ENCODE peak calls at places on chromosomes 12 and 14, in seven cellular contexts. One of them, this sample, is unnamed. For H3K4me1, the result is how much of the 10 kb centered on the place peaks cover.

GRCh38 chr12:164207-164606 is 49.8 kb downstream of the SLC6A12 start:
- DNase-seq in CD8-positive, alpha-beta T cell: no peak
- DNase-seq in mesenchymal stem cell: no peak
- DNase-seq in prostate gland: no peak
- DNase-seq in right atrium auricular region: no peak
- DNase-seq in Panc1: no peak
- DNase-seq in cardiac muscle cell: no peak
- DNase-seq in this sample: peak

GRCh38 chr12:93650626-93651025 is 26.5 kb upstream of the CRADD start:
- DNase-seq in CD8-positive, alpha-beta T cell: no peak
- DNase-seq in prostate gland: no peak
- DNase-seq in right atrium auricular region: no peak
- DNase-seq in mesenchymal stem cell: no peak
- DNase-seq in Panc1: no peak
- DNase-seq in cardiac muscle cell: no peak
- DNase-seq in this sample: no peak

GRCh38 chr14:92846162-92846897 is 52.2 kb downstream of the GOLGA5 start:
- DNase-seq in cardiac muscle cell: peak
- DNase-seq in CD8-positive, alpha-beta T cell: no peak
- DNase-seq in prostate gland: no peak
- DNase-seq in right atrium auricular region: no peak
- DNase-seq in mesenchymal stem cell: peak
- DNase-seq in Panc1: no peak
- DNase-seq in this sample: peak

GRCh38 chr14:79701371-79701770 is 509.9 kb downstream of the DIO2 start:
- DNase-seq in right atrium auricular region: no peak
- DNase-seq in CD8-positive, alpha-beta T cell: no peak
- DNase-seq in cardiac muscle cell: no peak
- DNase-seq in Panc1: no peak
- DNase-seq in mesenchymal stem cell: no peak
- DNase-seq in prostate gland: no peak
- DNase-seq in this sample: no peak

GRCh38 chr14:72495668-72496067 is 398.2 kb downstream of the DPF3 start:
- DNase-seq in right atrium auricular region: peak
- DNase-seq in cardiac muscle cell: peak
- DNase-seq in prostate gland: no peak
- DNase-seq in mesenchymal stem cell: peak
- DNase-seq in CD8-positive, alpha-beta T cell: no peak
- DNase-seq in Panc1: no peak
- DNase-seq in this sample: no peak

GRCh38 chr12:28987538-28988383 is 161.3 kb upstream of the FAR2 start:
- DNase-seq in prostate gland: no peak
- DNase-seq in mesenchymal stem cell: no peak
- DNase-seq in cardiac muscle cell: peak
- DNase-seq in right atrium auricular region: no peak
- DNase-seq in CD8-positive, alpha-beta T cell: no peak
- DNase-seq in Panc1: no peak
- DNase-seq in this sample: peak

GRCh38 chr12:132559652-132560420 is 50.5 kb downstream of the LRCOL1 start:
- DNase-seq in right atrium auricular region: no peak
- DNase-seq in mesenchymal stem cell: peak
- DNase-seq in cardiac muscle cell: peak
- DNase-seq in prostate gland: peak
- DNase-seq in CD8-positive, alpha-beta T cell: no peak
- DNase-seq in Panc1: no peak
- DNase-seq in this sample: peak

GRCh38 chr14:24145700-24146621 is at the start of gene PSME2:
- DNase-seq in prostate gland: no peak
- DNase-seq in right atrium auricular region: no peak
- DNase-seq in mesenchymal stem cell: peak
- DNase-seq in cardiac muscle cell: peak
- DNase-seq in CD8-positive, alpha-beta T cell: no peak
- DNase-seq in Panc1: no peak
- DNase-seq in this sample: no peak

GRCh38 chr14:66403183-66403582 is 83.0 kb upstream of the CCDC196 start:
- DNase-seq in mesenchymal stem cell: peak
- DNase-seq in Panc1: peak
- DNase-seq in right atrium auricular region: no peak
- DNase-seq in prostate gland: no peak
- DNase-seq in CD8-positive, alpha-beta T cell: no peak
- DNase-seq in cardiac muscle cell: peak
- DNase-seq in this sample: peak

GRCh38 chr12:28172434-28173030 is 17.7 kb upstream of the CCDC91 start:
- DNase-seq in prostate gland: no peak
- DNase-seq in cardiac muscle cell: peak
- DNase-seq in Panc1: peak
- DNase-seq in CD8-positive, alpha-beta T cell: no peak
- DNase-seq in mesenchymal stem cell: peak
- DNase-seq in right atrium auricular region: no peak
- DNase-seq in this sample: peak

GRCh38 chr12:71727958-71728357 is 26.7 kb upstream of the RAB21 start:
- DNase-seq in Panc1: no peak
- DNase-seq in cardiac muscle cell: no peak
- DNase-seq in prostate gland: no peak
- DNase-seq in CD8-positive, alpha-beta T cell: no peak
- DNase-seq in right atrium auricular region: no peak
- DNase-seq in mesenchymal stem cell: no peak
- DNase-seq in this sample: no peak

GRCh38 chr14:71491925-71492324 is 440.3 kb upstream of the RGS6 start:
- DNase-seq in cardiac muscle cell: peak
- DNase-seq in mesenchymal stem cell: peak
- DNase-seq in right atrium auricular region: no peak
- DNase-seq in CD8-positive, alpha-beta T cell: no peak
- DNase-seq in Panc1: no peak
- DNase-seq in prostate gland: no peak
- DNase-seq in this sample: no peak

GRCh38 chr14:94144765-94145164 is 15.4 kb upstream of the IFI27L2 start:
- DNase-seq in Panc1: no peak
- DNase-seq in cardiac muscle cell: no peak
- DNase-seq in CD8-positive, alpha-beta T cell: no peak
- DNase-seq in right atrium auricular region: peak
- DNase-seq in mesenchymal stem cell: no peak
- DNase-seq in prostate gland: no peak
- DNase-seq in this sample: no peak

GRCh38 chr14:21264025-21264801 is 5.0 kb downstream of the HNRNPC start:
- DNase-seq in CD8-positive, alpha-beta T cell: no peak
- DNase-seq in cardiac muscle cell: peak
- DNase-seq in mesenchymal stem cell: peak
- DNase-seq in prostate gland: no peak
- DNase-seq in right atrium auricular region: no peak
- DNase-seq in Panc1: no peak
- DNase-seq in this sample: no peak

GRCh38 chr12:78787576-78787975 is 77.0 kb upstream of the SYT1 start:
- DNase-seq in cardiac muscle cell: peak
- DNase-seq in CD8-positive, alpha-beta T cell: no peak
- DNase-seq in prostate gland: no peak
- DNase-seq in mesenchymal stem cell: no peak
- DNase-seq in right atrium auricular region: no peak
- DNase-seq in Panc1: no peak
- DNase-seq in this sample: no peak

GRCh38 chr12:22626429-22626828 is 1.5 kb downstream of the ETNK1 start:
- DNase-seq in Panc1: no peak
- DNase-seq in right atrium auricular region: no peak
- DNase-seq in prostate gland: peak
- DNase-seq in cardiac muscle cell: peak
- DNase-seq in mesenchymal stem cell: peak
- DNase-seq in CD8-positive, alpha-beta T cell: no peak
- DNase-seq in this sample: peak

DNA sequence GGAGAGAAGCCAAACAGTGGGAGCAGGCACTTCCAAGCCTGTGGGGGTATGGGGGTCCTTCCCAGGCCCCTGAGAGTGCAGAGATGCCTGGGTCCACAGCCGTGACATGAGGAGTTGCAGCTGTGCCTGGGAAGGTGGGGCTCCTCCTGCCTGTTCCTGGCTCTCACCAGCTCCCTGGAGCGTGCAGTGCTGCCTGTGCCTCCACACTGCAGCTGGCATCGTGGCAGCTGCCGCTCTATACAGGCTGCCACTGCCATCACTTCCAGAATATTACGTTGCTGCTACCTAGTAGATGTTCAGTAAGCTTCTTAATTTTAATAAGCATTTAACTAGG is 223.7 kb downstream of the KCNC2 start:
- DNase-seq in CD8-positive, alpha-beta T cell: no peak
- DNase-seq in mesenchymal stem cell: no peak
- DNase-seq in cardiac muscle cell: no peak
- DNase-seq in Panc1: no peak
- DNase-seq in right atrium auricular region: no peak
- DNase-seq in prostate gland: no peak
- DNase-seq in this sample: no peak
- H3K4me1 ChIP-seq in CD8-positive, alpha-beta T cell: under half
- H3K4me1 ChIP-seq in mesenchymal stem cell: under half
- H3K4me1 ChIP-seq in cardiac muscle cell: under half
- H3K4me1 ChIP-seq in Panc1: under half
- H3K4me1 ChIP-seq in right atrium auricular region: under half
- H3K4me1 ChIP-seq in prostate gland: under half
- H3K4me1 ChIP-seq in this sample: under half

DNA sequence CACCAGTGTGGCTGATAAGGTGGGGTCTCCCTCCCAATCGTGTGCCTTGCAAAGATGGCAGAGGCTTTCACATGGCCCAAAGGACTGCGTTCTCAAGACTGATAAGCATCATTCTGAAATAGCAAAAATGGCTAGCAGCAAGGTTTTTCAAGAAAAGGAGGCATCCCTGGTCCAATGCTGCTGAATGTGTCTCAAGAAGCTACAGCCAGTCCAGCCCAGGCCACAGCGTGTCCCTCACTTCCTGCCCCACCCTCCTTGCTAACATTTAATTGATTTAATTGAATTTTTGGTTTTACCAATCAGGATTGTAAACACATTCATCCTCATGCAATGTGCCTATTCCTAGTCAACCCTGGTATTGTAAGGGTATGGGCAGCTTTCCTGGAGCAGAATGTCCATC is 55.9 kb downstream of the C14orf132 start:
- DNase-seq in cardiac muscle cell: no peak
- DNase-seq in prostate gland: no peak
- DNase-seq in right atrium auricular region: no peak
- DNase-seq in Panc1: no peak
- DNase-seq in CD8-positive, alpha-beta T cell: no peak
- DNase-seq in mesenchymal stem cell: no peak
- DNase-seq in this sample: no peak
- H3K4me1 ChIP-seq in cardiac muscle cell: under half
- H3K4me1 ChIP-seq in prostate gland: under half
- H3K4me1 ChIP-seq in right atrium auricular region: under half
- H3K4me1 ChIP-seq in Panc1: under half
- H3K4me1 ChIP-seq in CD8-positive, alpha-beta T cell: under half
- H3K4me1 ChIP-seq in mesenchymal stem cell: half or more
- H3K4me1 ChIP-seq in this sample: under half

GRCh38 chr12:31318870-31319269 is 7.1 kb downstream of the SINHCAF start:
- DNase-seq in cardiac muscle cell: no peak
- DNase-seq in Panc1: no peak
- DNase-seq in prostate gland: no peak
- DNase-seq in right atrium auricular region: no peak
- DNase-seq in CD8-positive, alpha-beta T cell: no peak
- DNase-seq in mesenchymal stem cell: no peak
- DNase-seq in this sample: no peak

GRCh38 chr12:31322651-31323248 is 3.2 kb downstream of the SINHCAF start:
- DNase-seq in CD8-positive, alpha-beta T cell: no peak
- DNase-seq in cardiac muscle cell: peak
- DNase-seq in right atrium auricular region: no peak
- DNase-seq in mesenchymal stem cell: peak
- DNase-seq in Panc1: no peak
- DNase-seq in prostate gland: peak
- DNase-seq in this sample: peak

GRCh38 chr12:31324116-31324844 is 1.7 kb downstream of the SINHCAF start:
- DNase-seq in right atrium auricular region: peak
- DNase-seq in mesenchymal stem cell: peak
- DNase-seq in cardiac muscle cell: peak
- DNase-seq in Panc1: no peak
- DNase-seq in prostate gland: peak
- DNase-seq in CD8-positive, alpha-beta T cell: peak
- DNase-seq in this sample: peak

GRCh38 chr12:31323466-31324115 is 2.4 kb downstream of the SINHCAF start:
- DNase-seq in mesenchymal stem cell: peak
- DNase-seq in CD8-positive, alpha-beta T cell: peak
- DNase-seq in Panc1: no peak
- DNase-seq in prostate gland: peak
- DNase-seq in cardiac muscle cell: peak
- DNase-seq in right atrium auricular region: no peak
- DNase-seq in this sample: no peak

DNA sequence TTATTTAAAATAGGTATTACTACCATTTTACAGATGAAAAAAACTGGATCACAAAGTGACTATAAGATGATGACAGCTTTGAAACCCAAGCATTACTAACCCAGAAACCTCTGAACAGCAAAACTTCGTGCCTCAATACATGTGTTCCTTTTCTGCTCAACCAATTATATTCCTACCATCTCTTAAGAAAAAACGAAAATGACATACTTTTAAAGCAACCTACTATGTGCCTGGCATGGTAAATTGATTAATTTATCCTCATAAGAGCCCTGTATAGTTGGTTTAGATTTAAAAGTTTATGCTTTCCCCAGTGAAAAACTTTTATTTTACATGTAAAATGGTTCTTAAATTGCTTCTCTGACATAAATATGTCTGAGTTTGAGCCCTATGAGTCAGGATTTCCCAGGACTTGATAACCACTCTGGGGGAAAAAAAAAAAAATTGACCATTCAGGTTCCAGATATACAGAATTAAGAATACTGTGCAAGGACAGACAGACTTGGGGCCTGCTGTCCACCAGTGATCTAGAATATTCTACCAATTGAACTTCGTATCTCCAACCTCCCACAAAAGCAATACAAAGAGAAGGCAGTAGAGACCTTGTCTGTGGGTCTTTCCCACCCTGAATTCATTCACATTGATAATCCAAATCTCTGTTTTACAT is 4.3 kb downstream of the SINHCAF start:
- DNase-seq in CD8-positive, alpha-beta T cell: no peak
- DNase-seq in mesenchymal stem cell: peak
- DNase-seq in cardiac muscle cell: peak
- DNase-seq in Panc1: no peak
- DNase-seq in prostate gland: no peak
- DNase-seq in right atrium auricular region: no peak
- DNase-seq in this sample: peak
- H3K4me1 ChIP-seq in CD8-positive, alpha-beta T cell: half or more
- H3K4me1 ChIP-seq in mesenchymal stem cell: under half
- H3K4me1 ChIP-seq in cardiac muscle cell: half or more
- H3K4me1 ChIP-seq in Panc1: half or more
- H3K4me1 ChIP-seq in prostate gland: under half
- H3K4me1 ChIP-seq in right atrium auricular region: under half
- H3K4me1 ChIP-seq in this sample: under half

DNA sequence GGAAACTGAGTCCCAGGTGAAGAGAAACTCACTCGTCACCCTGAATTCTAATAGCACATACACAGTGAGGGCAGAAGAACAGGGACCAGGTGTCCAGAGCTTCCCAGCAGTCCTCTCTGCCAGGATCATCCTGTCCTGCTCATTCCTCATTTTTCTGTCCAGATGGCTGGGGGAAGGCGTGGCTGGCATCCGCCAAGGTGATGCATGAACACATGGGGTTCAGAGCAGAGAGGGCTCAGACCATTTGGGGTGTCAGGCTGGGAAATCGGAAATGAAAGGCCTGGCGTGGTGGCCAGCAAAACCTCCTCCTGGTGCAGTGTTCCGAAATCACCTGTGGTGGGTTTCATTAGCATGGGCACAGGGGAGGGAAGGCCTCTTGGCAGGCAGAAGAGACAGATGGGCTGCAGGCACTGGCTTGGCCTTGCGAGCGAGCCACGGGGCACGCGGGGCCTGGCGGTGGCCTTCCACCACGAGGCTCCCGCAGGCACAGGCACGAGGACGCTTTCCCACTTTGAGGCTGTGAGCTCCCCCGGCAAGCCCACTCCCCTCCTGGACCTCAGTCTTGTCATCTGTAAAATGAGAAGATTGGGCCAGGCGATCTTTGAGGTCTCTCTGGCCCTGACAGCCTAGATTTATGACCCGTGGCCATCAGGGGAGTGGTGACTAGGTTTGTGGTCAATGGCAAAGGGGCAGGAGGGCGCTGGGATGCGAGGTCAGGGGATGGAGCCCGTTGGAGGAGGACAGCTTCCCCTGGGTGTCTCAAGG is 68.5 kb downstream of the TSPAN9 start:
- DNase-seq in prostate gland: no peak
- DNase-seq in mesenchymal stem cell: no peak
- DNase-seq in Panc1: no peak
- DNase-seq in CD8-positive, alpha-beta T cell: no peak
- DNase-seq in cardiac muscle cell: no peak
- DNase-seq in right atrium auricular region: no peak
- DNase-seq in this sample: no peak
- H3K4me1 ChIP-seq in prostate gland: under half
- H3K4me1 ChIP-seq in mesenchymal stem cell: under half
- H3K4me1 ChIP-seq in Panc1: under half
- H3K4me1 ChIP-seq in CD8-positive, alpha-beta T cell: under half
- H3K4me1 ChIP-seq in cardiac muscle cell: under half
- H3K4me1 ChIP-seq in right atrium auricular region: under half
- H3K4me1 ChIP-seq in this sample: under half

This sample was measured in hepatocyte.